ENCODE peak calls at places on chromosomes 5 and 9, in ten cellular contexts. L is stomach, B is transverse colon, S is esophagus muscularis mucosa, A is HCT116, U is breast epithelium, T is H1, Z is suprapubic skin, F is K562, N is HepG2. P is an unnamed sample.

GRCh38 chr9:76521906-76522305 is 62.9 kb downstream of the GCNT1 start:
- DNase-seq in L (no peak), B (no peak), S (no peak), A (no peak), U (no peak), T (no peak), Z (no peak), F (no peak), N (no peak), P (no peak)

GRCh38 chr9:120383999-120384924 is 195.7 kb downstream of the CDK5RAP2 start:
- DNase-seq in L (peak; percentile 88), B (peak; percentile 37), S (no peak), A (no peak), U (peak; percentile 73), T (no peak), Z (no peak), F (no peak), N (peak; percentile 93), P (no peak)

GRCh38 chr5:120096413-120096812 is 367.7 kb upstream of the PRR16 start:
- DNase-seq in L (no peak), B (no peak), S (no peak), A (no peak), U (no peak), T (no peak), Z (no peak), F (no peak), N (no peak), P (no peak)

GRCh38 chr9:16191237-16191636 is 638.4 kb downstream of the CCDC171 start:
- DNase-seq in L (no peak), B (no peak), S (peak; percentile 57), A (no peak), U (no peak), T (no peak), Z (no peak), F (no peak), N (no peak), P (no peak)

GRCh38 chr9:83537331-83538171 is 650 bp downstream of the FRMD3 start:
- DNase-seq in L (no peak), B (no peak), S (no peak), A (no peak), U (no peak), T (peak; percentile 69), Z (no peak), F (no peak), N (no peak), P (no peak)

GRCh38 chr5:175195698-175196656 is 248.0 kb downstream of the DRD1 start:
- DNase-seq in L (no peak), B (no peak), S (no peak), A (peak; percentile 18), U (no peak), T (no peak), Z (no peak), F (no peak), N (peak; percentile 78), P (no peak)

GRCh38 chr5:138488481-138488945 is 23.2 kb downstream of the EGR1 start:
- DNase-seq in L (peak; percentile 65), B (no peak), S (no peak), A (no peak), U (no peak), T (no peak), Z (no peak), F (peak; percentile 70), N (no peak), P (no peak)

GRCh38 chr9:35579130-35579529 is 25.9 kb upstream of the TESK1 start:
- DNase-seq in L (no peak), B (no peak), S (no peak), A (no peak), U (no peak), T (no peak), Z (no peak), F (no peak), N (no peak), P (no peak)

GRCh38 chr5:125798311-125798710 is 624.9 kb upstream of the GRAMD2B start:
- DNase-seq in L (no peak), B (no peak), S (no peak), A (peak; percentile 0), U (no peak), T (no peak), Z (no peak), F (no peak), N (no peak), P (no peak)

DNA sequence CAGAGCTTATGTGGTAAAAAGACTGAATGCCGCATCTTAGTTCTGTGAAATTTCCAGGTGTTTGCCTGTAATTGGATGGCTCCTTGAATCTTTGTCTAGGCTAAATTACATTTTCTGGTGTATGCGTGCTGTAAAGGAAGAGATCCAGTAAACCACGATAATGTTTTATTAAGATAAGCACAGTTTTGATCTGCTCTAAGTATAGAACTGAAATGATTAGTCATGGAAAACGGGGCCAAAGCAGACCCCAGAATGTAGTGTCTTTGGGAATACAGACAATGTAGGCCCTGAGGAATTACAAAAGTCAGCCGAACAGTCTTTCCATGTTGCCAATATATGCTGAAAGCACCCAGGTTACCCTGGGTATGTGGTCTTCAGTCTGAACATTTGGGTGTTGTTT is 257.3 kb downstream of the FANCC start:
- DNase-seq in L (no peak), B (no peak), S (peak; percentile 0), A (no peak), U (no peak), T (no peak), Z (no peak), F (no peak), N (no peak), P (no peak)
- H3K27ac ChIP-seq in L (no peak overlapping the region), B (peak overlapping the region; percentile 89), S (peak overlapping the region; percentile 87), A (no peak overlapping the region), U (no peak overlapping the region), T (no peak overlapping the region), Z (peak overlapping the region; percentile 26), F (no peak overlapping the region), N (no peak overlapping the region), P (peak overlapping the region; percentile 86)

GRCh38 chr9:114898741-114899140 is 31.6 kb downstream of the TNFSF8 start:
- DNase-seq in L (peak; percentile 48), B (peak; percentile 63), S (no peak), A (no peak), U (no peak), T (no peak), Z (no peak), F (no peak), N (no peak), P (no peak)
- TF ChIP-seq POLR2AphosphoS5 in L (no peak), B (no peak), S (no peak), A (no peak), U (no peak), T (no peak), Z (no peak), F (no peak), N (no peak), P (no peak)

GRCh38 chr9:124809741-124810500 is 33.0 kb downstream of the OLFML2A start:
- DNase-seq in L (no peak), B (no peak), S (no peak), A (no peak), U (no peak), T (no peak), Z (no peak), F (no peak), N (no peak), P (no peak)
- H3K27ac ChIP-seq in L (no peak overlapping the region), B (peak overlapping the region; percentile 74), S (peak overlapping the region; percentile 74), A (peak overlapping the region; percentile 91), U (peak overlapping the region; percentile 86), T (peak overlapping the region; percentile 45), Z (no peak overlapping the region), F (no peak overlapping the region), N (no peak overlapping the region), P (no peak overlapping the region)

GRCh38 chr9:138077898-138078540 is 200.4 kb downstream of the CACNA1B start:
- DNase-seq in L (peak; percentile 23), B (no peak), S (peak; percentile 88), A (no peak), U (no peak), T (no peak), Z (peak; percentile 54), F (no peak), N (no peak), P (no peak)
- TF ChIP-seq POLR2AphosphoS5 in L (no peak), B (no peak), S (no peak), A (no peak), U (no peak), T (no peak), Z (no peak), F (no peak), N (no peak), P (no peak)

DNA sequence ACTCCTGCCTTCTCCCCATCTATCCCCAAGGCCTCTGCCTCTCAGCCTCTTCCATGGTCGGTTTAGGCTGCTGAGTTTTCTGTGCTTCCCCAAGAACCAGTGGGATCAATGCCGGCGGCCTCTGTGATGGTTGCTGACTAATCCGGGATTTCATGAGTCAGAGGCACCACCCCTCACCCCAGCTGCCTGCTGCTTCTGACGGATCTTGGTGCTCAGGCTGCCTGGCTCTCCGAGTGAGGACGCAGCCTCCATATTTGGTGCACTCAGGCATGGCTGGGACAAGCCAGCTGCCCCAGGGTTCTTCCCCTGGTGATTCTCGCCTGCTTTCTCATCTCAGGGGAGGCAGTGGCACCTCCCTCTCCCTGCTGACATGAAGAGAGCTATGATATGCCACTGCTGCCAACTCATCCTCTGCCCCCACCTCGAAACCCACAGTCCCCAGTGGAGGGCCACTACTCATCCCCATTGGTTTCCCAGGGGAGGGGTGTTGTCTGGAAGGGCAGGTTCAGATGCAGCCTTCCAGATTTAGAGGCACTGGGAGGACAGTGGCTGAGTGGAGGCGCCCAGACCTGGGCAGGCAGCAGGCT is 3.3 kb upstream of the MAN1B1 start:
- DNase-seq in L (peak; percentile 56), B (peak; percentile 42), S (peak; percentile 93), A (peak; percentile 94), U (no peak), T (no peak), Z (peak; percentile 85), F (peak; percentile 62), N (peak; percentile 70), P (no peak)
- H3K27ac ChIP-seq in L (peak overlapping the region; percentile 13), B (peak overlapping the region; percentile 57), S (peak overlapping the region; percentile 98), A (peak overlapping the region; percentile 98), U (peak overlapping the region; percentile 74), T (no peak overlapping the region), Z (peak overlapping the region; percentile 96), F (peak overlapping the region; percentile 63), N (peak overlapping the region; percentile 46), P (peak overlapping the region; percentile 36)

DNA sequence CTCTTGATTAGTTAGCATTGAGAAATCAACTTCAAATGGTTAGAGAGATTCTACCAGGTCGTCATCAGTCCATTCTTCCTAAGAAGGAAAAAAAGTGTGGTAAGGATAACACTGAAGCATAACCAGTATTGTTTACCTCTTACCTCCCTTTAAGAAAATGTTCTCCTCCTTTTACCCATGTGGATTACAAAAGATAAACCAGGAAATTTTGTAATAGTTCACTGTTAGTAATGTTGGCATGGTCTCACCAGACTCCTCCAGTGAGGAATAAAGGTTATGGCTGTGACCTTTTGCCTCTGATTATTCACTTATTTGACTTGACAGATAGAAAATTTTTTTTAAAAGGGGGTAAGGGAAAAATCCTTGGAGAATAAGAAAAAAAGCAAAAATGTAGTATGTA is 18.3 kb downstream of the CCNH start:
- DNase-seq in L (no peak), B (no peak), S (no peak), A (no peak), U (no peak), T (no peak), Z (no peak), F (no peak), N (no peak), P (no peak)
- TF ChIP-seq POLR2AphosphoS5 in L (no peak), B (no peak), S (no peak), A (no peak), U (no peak), T (no peak), Z (no peak), F (no peak), N (no peak), P (no peak)

GRCh38 chr9:68708089-68708488 is 3.0 kb downstream of the PIP5K1B start:
- DNase-seq in L (no peak), B (no peak), S (no peak), A (no peak), U (no peak), T (no peak), Z (no peak), F (no peak), N (no peak), P (no peak)
- H3K27ac ChIP-seq in L (no peak overlapping the region), B (peak overlapping the region; percentile 95), S (no peak overlapping the region), A (no peak overlapping the region), U (no peak overlapping the region), T (no peak overlapping the region), Z (no peak overlapping the region), F (no peak overlapping the region), N (no peak overlapping the region), P (no peak overlapping the region)

P was measured in prostate gland.